ENCODE peak calls at places on chromosomes 7 and 10, in six cellular contexts. F, V, S, C, X and E are unnamed samples.

GRCh38 chr7:80018941-80019808 is 115.5 kb upstream of the GNAI1 start:
- DNase-seq in V (no peak), S (peak), F (peak), C (peak), X (peak), E (peak)

GRCh38 chr10:32771217-32771616 is 186.8 kb downstream of the ITGB1 start:
- DNase-seq in X (no peak), V (no peak), F (no peak), C (no peak), S (no peak), E (no peak)

GRCh38 chr10:126500866-126501265 is 112.6 kb upstream of the ADAM12 start:
- DNase-seq in S (peak), F (peak), V (no peak), X (no peak), C (no peak), E (peak)

GRCh38 chr7:156895024-156895780 is 2.2 kb upstream of the LMBR1 start:
- DNase-seq in V (no peak), S (no peak), F (no peak), X (no peak), C (no peak), E (no peak)

GRCh38 chr10:65818990-65819389 is 1106.8 kb upstream of the LRRTM3 start:
- DNase-seq in F (no peak), C (no peak), S (no peak), X (no peak), V (no peak), E (no peak)

GRCh38 chr10:88870101-88870500 is 9.9 kb upstream of the STAMBPL1 start:
- DNase-seq in F (no peak), C (no peak), S (no peak), X (no peak), V (no peak), E (no peak)

GRCh38 chr7:30735631-30736030 is 16.3 kb upstream of the INMT start:
- DNase-seq in V (no peak), C (no peak), F (no peak), X (no peak), S (no peak), E (no peak)

GRCh38 chr10:1440897-1441296 is 296.4 kb downstream of the ADARB2 start:
- DNase-seq in F (no peak), X (no peak), V (no peak), C (no peak), S (no peak), E (no peak)

GRCh38 chr10:30591249-30591670 is 38.3 kb downstream of the LYZL2 start:
- DNase-seq in F (peak), S (peak), X (no peak), C (peak), V (no peak), E (peak)

GRCh38 chr10:29949411-29950011 is 109.9 kb downstream of the JCAD start:
- DNase-seq in F (peak), C (peak), S (peak), V (no peak), X (no peak), E (peak)

GRCh38 chr10:67612577-67613537 is 83.1 kb downstream of the CTNNA3 start:
- DNase-seq in V (no peak), F (peak), S (peak), C (no peak), X (peak), E (peak)

GRCh38 chr10:132389631-132390454 is 7.2 kb upstream of the PWWP2B start:
- DNase-seq in X (no peak), S (no peak), V (peak), C (no peak), F (no peak), E (no peak)

GRCh38 chr7:105532709-105533460 is 884 bp downstream of the RINT1 start:
- DNase-seq in S (no peak), F (no peak), X (no peak), V (no peak), C (no peak), E (peak)

GRCh38 chr10:133026171-133026570 is 61.6 kb upstream of the ADGRA1 start:
- DNase-seq in C (no peak), S (no peak), X (no peak), F (no peak), V (no peak), E (no peak)

GRCh38 chr7:20317413-20317812 is 13.3 kb upstream of the ITGB8 start:
- DNase-seq in X (no peak), C (no peak), F (no peak), S (no peak), V (no peak), E (no peak)

GRCh38 chr7:6691609-6692106 is 15.1 kb downstream of the ZNF12 start:
- DNase-seq in S (peak), X (no peak), V (no peak), C (no peak), F (peak), E (peak)

GRCh38 chr7:127809285-127809702 is 157.3 kb downstream of the SND1 start:
- DNase-seq in S (peak), X (no peak), C (no peak), V (no peak), F (peak), E (no peak)

GRCh38 chr7:140230517-140230861 is 53.7 kb upstream of the KDM7A start:
- DNase-seq in C (peak), V (no peak), S (no peak), F (no peak), X (peak), E (no peak)

GRCh38 chr7:144769352-144769751 is 66.5 kb downstream of the TPK1 start:
- DNase-seq in V (no peak), X (no peak), C (no peak), F (no peak), S (no peak), E (no peak)

GRCh38 chr10:132154440-132154839 is 32.3 kb upstream of the DPYSL4 start:
- DNase-seq in V (no peak), X (no peak), C (no peak), S (no peak), F (no peak), E (no peak)

GRCh38 chr7:115748123-115748738 is 282.3 kb downstream of the TFEC start:
- DNase-seq in S (peak), X (no peak), F (peak), V (no peak), C (peak), E (no peak)

GRCh38 chr7:21850531-21851285 is 95.0 kb downstream of the CDCA7L start:
- DNase-seq in C (no peak), F (peak), S (peak), X (no peak), V (no peak), E (no peak)

GRCh38 chr10:24908793-24909423 is 43.5 kb downstream of the PRTFDC1 start:
- DNase-seq in S (peak), X (no peak), V (no peak), C (peak), F (peak), E (peak)

GRCh38 chr10:21910798-21911197 is 92.7 kb downstream of the DNAJC1 start:
- DNase-seq in V (no peak), C (no peak), S (no peak), X (no peak), F (no peak), E (no peak)

GRCh38 chr7:691361-692045 is 35.0 kb upstream of the DNAAF5 start:
- DNase-seq in F (no peak), C (no peak), X (no peak), V (no peak), S (no peak), E (no peak)

GRCh38 chr10:59895629-59896116 is 10.7 kb downstream of the CCDC6 start:
- DNase-seq in S (no peak), V (no peak), F (no peak), C (no peak), X (no peak), E (no peak)

GRCh38 chr7:5528815-5529442 is 105.3 kb upstream of the TNRC18 start:
- DNase-seq in V (no peak), S (no peak), F (no peak), X (no peak), C (no peak), E (no peak)

GRCh38 chr7:5525271-5526189 is 101.9 kb upstream of the TNRC18 start:
- DNase-seq in X (no peak), C (peak), F (peak), S (peak), V (no peak), E (peak)

GRCh38 chr7:5528071-5528814 is 104.6 kb upstream of the TNRC18 start:
- DNase-seq in X (no peak), F (peak), S (peak), C (peak), V (peak), E (peak)

GRCh38 chr7:5523052-5523711 is 99.5 kb upstream of the TNRC18 start:
- DNase-seq in S (peak), V (no peak), X (no peak), F (peak), C (peak), E (peak)

DNA sequence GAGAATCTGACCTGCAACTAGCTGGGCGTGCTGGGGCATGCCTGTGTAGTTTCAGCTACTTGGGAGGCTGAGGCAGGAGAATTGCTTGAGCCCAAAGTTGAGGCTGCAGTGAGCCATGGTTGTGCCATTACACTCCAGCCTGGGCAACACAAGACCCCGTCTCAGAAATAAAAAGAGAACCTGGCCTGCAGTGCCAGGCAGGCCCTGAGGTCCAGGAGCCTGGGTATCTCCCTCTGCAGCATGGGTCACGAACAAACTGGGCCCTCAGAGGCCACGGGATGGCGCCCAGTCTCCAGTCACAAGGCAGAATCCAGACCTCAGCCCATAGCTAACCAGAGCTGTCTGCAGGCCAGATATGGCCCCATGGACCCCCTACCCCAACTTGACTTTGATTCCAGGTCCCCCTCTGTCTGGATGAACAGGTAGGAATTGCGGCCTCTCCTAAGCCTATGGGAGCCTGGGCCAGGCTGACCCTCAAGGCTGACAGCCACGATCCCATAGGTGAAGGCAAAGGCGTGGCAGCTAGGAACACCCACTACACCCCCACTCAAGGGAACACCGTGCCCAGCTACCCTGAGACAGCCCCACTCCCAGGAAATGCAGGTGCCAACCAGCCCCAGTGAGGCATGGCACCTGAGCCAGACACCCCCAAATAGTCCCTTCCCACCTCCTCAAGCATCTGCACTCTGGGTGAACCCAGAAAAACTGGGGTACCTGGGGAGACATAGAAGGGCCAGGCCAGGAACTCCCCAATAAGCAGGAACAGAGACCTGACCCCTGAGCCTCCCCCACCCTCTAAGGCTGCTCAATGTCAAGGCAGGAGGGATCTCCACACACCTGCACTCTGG is 102.8 kb upstream of the TNRC18 start:
- DNase-seq in C (peak), V (no peak), X (no peak), F (peak), S (peak), E (peak)
- TF ChIP-seq CTCF in C (no peak), V (no peak), X (no peak), F (no peak), S (no peak), E (no peak)

DNA sequence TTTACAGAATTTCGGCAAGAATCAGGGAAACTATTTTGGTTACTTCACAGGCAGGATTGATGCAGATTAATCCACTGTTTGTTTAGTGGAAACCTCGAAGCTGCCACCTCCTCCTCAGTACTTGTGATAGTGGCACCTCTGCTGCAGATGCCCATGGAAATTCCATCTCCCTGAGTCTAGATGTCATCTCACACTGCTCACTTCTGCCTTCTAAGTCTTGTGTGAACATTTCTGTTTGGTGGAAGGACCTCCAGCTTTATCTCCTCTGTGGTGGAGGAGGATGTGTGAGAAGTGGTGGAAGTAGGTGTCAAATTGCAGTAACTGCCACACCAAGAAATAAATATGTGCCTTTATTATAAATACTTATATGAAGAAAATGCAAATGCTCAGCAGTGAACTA is 25.8 kb upstream of the GPR141 start:
- DNase-seq in V (no peak), F (no peak), S (no peak), C (no peak), X (no peak), E (no peak)
- TF ChIP-seq CTCF in V (no peak), F (no peak), S (no peak), C (no peak), X (no peak), E (no peak)

DNA sequence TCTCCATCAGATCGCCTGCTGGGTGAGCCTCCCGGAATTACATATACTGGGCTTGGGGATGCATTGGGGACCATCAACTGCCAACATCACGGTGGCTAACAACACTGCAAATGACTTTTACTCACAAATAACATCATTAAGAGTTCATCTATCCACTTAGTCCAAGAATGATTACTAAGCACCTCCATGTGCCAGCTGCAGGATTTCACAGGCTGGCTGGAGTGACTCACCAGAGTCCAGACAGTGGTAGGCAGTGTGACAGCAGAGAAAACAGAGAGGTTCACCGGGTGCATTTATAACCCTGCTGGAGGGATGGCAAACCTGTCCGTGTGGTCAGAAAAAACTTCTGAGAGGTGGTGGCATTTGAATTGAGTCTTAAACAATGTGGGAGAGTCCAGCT is 3.2 kb upstream of the IGFBP3 start:
- DNase-seq in C (peak), X (no peak), F (peak), S (peak), V (no peak), E (peak)
- TF ChIP-seq CTCF in C (peak), X (no peak), F (peak), S (no peak), V (no peak), E (peak)

GRCh38 chr10:58291538-58292174 is 22.7 kb downstream of the CISD1 start:
- DNase-seq in C (peak), F (peak), S (peak), X (peak), V (no peak), E (peak)
- TF ChIP-seq CTCF in C (peak), F (peak), S (peak), X (peak), V (peak), E (peak)

GRCh38 chr10:114481055-114481454 is 76.8 kb upstream of the AFAP1L2 start:
- DNase-seq in V (no peak), X (no peak), C (no peak), F (no peak), S (no peak), E (no peak)
- TF ChIP-seq CTCF in V (no peak), X (no peak), C (no peak), F (no peak), S (no peak), E (no peak)

GRCh38 chr7:2384354-2385243 is 18.8 kb upstream of the CHST12 start:
- DNase-seq in C (no peak), F (no peak), V (no peak), S (no peak), X (no peak), E (no peak)
- TF ChIP-seq CTCF in C (no peak), F (no peak), V (no peak), S (no peak), X (no peak), E (no peak)

DNA sequence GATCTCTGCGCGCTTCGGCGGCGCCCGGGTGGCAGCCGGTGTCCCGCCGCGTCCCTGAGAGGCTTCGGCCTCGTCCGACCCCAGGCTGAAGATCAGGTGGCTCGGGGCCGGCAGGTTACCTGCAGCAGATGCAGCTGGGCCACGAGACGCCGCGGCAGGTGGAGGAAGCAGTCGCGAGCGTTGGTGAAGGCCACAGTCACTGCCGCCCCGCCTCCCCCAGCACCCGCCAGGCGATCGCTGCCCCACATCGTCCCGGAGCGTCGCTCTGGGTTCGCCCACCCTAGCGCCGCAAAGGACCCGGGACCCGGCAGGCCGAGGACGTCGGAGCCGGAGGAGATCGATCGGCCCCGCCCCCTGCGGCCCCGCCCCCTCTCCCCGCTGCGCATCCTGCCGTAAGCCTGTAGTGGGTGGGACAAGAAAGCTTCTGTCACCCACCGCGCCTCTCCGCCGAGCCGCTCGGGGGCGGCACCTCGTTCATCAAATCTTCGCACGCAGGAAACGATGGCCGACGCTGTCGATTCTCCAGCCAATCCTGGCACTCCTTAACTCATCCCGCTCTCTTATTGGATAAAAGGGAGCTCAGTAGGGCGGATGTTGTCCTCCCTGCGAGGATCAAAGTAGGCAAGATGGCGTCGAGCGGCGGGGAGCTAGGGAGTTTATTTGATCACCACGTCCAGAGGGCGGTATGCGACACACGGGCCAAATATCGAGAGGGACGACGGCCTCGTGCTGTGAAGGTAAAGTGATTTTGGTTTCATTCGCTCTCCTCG is at the start of the genes PEX1 and RBM48:
- DNase-seq in F (peak), S (peak), V (peak), X (peak), C (peak), E (peak)
- TF ChIP-seq CTCF in F (peak), S (no peak), V (no peak), X (no peak), C (no peak), E (peak)

GRCh38 chr7:44567884-44568283 is 5.8 kb downstream of the DDX56 start:
- DNase-seq in V (no peak), S (no peak), X (no peak), F (no peak), C (no peak), E (no peak)

GRCh38 chr7:44565097-44565794 is 8.5 kb downstream of the DDX56 start:
- DNase-seq in S (peak), C (peak), X (peak), V (no peak), F (peak), E (peak)

GRCh38 chr7:44566680-44567079 is 7.0 kb downstream of the DDX56 start:
- DNase-seq in C (no peak), V (no peak), S (no peak), X (no peak), F (no peak), E (no peak)

GRCh38 chr7:44564606-44565005 is 9.1 kb downstream of the DDX56 start:
- DNase-seq in S (no peak), X (no peak), F (no peak), V (no peak), C (no peak), E (no peak)

DNA sequence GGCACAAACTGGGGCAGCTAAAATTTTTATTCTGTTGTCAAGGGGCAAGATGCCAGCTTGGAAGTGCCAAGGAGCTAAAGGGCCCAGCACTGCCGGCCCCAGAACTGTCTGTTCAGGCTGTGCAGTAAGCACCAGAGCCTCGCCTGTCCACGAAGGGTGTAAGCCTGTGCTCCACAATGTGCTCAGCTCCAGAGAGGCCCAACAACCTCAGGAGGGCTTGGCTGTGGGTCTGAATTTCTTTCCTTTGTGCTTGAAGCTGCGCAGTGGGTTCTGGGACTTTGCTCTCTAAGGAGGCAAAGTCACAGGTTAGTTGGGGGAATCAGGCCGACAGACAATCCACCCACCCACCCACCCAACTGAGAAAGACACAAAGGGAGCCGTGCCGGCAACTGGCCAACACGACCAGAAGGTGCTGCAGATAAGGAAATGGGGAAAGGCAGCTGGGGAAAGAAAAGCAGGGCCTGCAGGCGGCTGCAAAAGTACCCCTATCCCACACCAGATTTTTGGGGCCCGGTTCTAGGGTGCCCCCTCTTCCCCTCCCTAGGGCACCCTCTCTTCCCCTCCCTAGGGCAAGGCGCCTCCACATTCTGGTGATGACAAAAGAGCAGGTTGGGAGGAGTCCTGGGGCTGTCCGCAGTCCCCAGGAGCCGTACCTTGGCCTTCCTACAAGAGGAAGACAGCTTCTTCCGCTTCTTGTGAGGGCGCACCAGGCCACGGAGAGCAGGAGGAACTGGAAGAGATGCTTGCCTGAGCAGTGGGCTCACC is 7.7 kb downstream of the DDX56 start:
- DNase-seq in V (no peak), S (no peak), X (no peak), F (no peak), C (no peak), E (no peak)
- TF ChIP-seq CTCF in V (no peak), S (no peak), X (no peak), F (no peak), C (peak), E (no peak)

GRCh38 chr10:102604379-102604960 is 39.8 kb upstream of the TRIM8 start:
- DNase-seq in S (peak), V (no peak), C (peak), F (peak), X (no peak), E (peak)
- TF ChIP-seq CTCF in S (peak), V (no peak), C (no peak), F (no peak), X (no peak), E (no peak)